ENCODE peak calls at places on chromosomes 13 and 19, in five cellular contexts. One of them, this sample, is unnamed.

GRCh38 chr13:44768775-44769578 is 192.8 kb upstream of the TSC22D1 start:
- DNase-seq in neuronal stem cell: no peak
- DNase-seq in GM06990: peak; percentile 15
- DNase-seq in psoas muscle: no peak
- DNase-seq in cardiac muscle cell: peak; percentile 38
- DNase-seq in this sample: no peak

GRCh38 chr19:11154683-11155047 is 917 bp downstream of the SPC24 start:
- DNase-seq in psoas muscle: no peak
- DNase-seq in neuronal stem cell: no peak
- DNase-seq in GM06990: no peak
- DNase-seq in cardiac muscle cell: no peak
- DNase-seq in this sample: no peak

GRCh38 chr13:91739751-91740150 is 341.3 kb downstream of the GPC5 start:
- DNase-seq in psoas muscle: no peak
- DNase-seq in cardiac muscle cell: no peak
- DNase-seq in neuronal stem cell: no peak
- DNase-seq in GM06990: no peak
- DNase-seq in this sample: no peak

GRCh38 chr13:48975101-48975925 is at the start of gene FNDC3A:
- DNase-seq in psoas muscle: peak; percentile 89
- DNase-seq in neuronal stem cell: no peak
- DNase-seq in GM06990: no peak
- DNase-seq in cardiac muscle cell: peak; percentile 84
- DNase-seq in this sample: peak; percentile 75

GRCh38 chr13:101309014-101309619 is 107.2 kb downstream of the NALCN start:
- DNase-seq in neuronal stem cell: no peak
- DNase-seq in cardiac muscle cell: peak; percentile 30
- DNase-seq in GM06990: no peak
- DNase-seq in psoas muscle: no peak
- DNase-seq in this sample: no peak

GRCh38 chr19:38210458-38210987 is 13.5 kb downstream of the DPF1 start:
- DNase-seq in GM06990: no peak
- DNase-seq in psoas muscle: peak; percentile 85
- DNase-seq in neuronal stem cell: peak; percentile 87
- DNase-seq in cardiac muscle cell: peak; percentile 55
- DNase-seq in this sample: peak; percentile 23

GRCh38 chr19:54081032-54081431 is at the start of gene TARM1:
- DNase-seq in GM06990: no peak
- DNase-seq in psoas muscle: no peak
- DNase-seq in cardiac muscle cell: no peak
- DNase-seq in neuronal stem cell: no peak
- DNase-seq in this sample: no peak

GRCh38 chr13:44313674-44314073 is 60.0 kb upstream of the SERP2 start:
- DNase-seq in neuronal stem cell: no peak
- DNase-seq in GM06990: no peak
- DNase-seq in cardiac muscle cell: peak; percentile 57
- DNase-seq in psoas muscle: no peak
- DNase-seq in this sample: no peak

GRCh38 chr13:33578786-33579185 is 239.2 kb upstream of the RFC3 start:
- DNase-seq in cardiac muscle cell: peak; percentile 54
- DNase-seq in neuronal stem cell: no peak
- DNase-seq in psoas muscle: no peak
- DNase-seq in GM06990: no peak
- DNase-seq in this sample: no peak

GRCh38 chr13:64723735-64724134 is 2506.4 kb downstream of the PCDH9 start:
- DNase-seq in cardiac muscle cell: peak; percentile 93
- DNase-seq in psoas muscle: no peak
- DNase-seq in neuronal stem cell: no peak
- DNase-seq in GM06990: no peak
- DNase-seq in this sample: no peak

GRCh38 chr13:66673401-66673800 is 556.7 kb downstream of the PCDH9 start:
- DNase-seq in psoas muscle: no peak
- DNase-seq in neuronal stem cell: no peak
- DNase-seq in cardiac muscle cell: peak; percentile 93
- DNase-seq in GM06990: no peak
- DNase-seq in this sample: no peak

GRCh38 chr13:20528451-20528850 is 2.8 kb upstream of the CRYL1 start:
- DNase-seq in neuronal stem cell: no peak
- DNase-seq in psoas muscle: no peak
- DNase-seq in GM06990: no peak
- DNase-seq in cardiac muscle cell: no peak
- DNase-seq in this sample: no peak

GRCh38 chr13:25149670-25150069 is 22.4 kb downstream of the AMER2 start:
- DNase-seq in cardiac muscle cell: no peak
- DNase-seq in GM06990: no peak
- DNase-seq in psoas muscle: no peak
- DNase-seq in neuronal stem cell: no peak
- DNase-seq in this sample: no peak

GRCh38 chr19:12665281-12665573 is 1.3 kb downstream of the MAN2B1 start:
- DNase-seq in cardiac muscle cell: no peak
- DNase-seq in neuronal stem cell: no peak
- DNase-seq in psoas muscle: peak; percentile 69
- DNase-seq in GM06990: peak; percentile 46
- DNase-seq in this sample: no peak

GRCh38 chr13:26973281-26973680 is 198.3 kb downstream of the USP12 start:
- DNase-seq in cardiac muscle cell: no peak
- DNase-seq in psoas muscle: no peak
- DNase-seq in GM06990: no peak
- DNase-seq in neuronal stem cell: no peak
- DNase-seq in this sample: no peak

GRCh38 chr19:9144920-9145319 is 4.7 kb downstream of the ZNF317 start:
- DNase-seq in neuronal stem cell: no peak
- DNase-seq in psoas muscle: no peak
- DNase-seq in cardiac muscle cell: peak; percentile 4
- DNase-seq in GM06990: no peak
- DNase-seq in this sample: no peak

GRCh38 chr13:79481685-79482052 is 714 bp downstream of the NDFIP2 start:
- DNase-seq in psoas muscle: no peak
- DNase-seq in neuronal stem cell: no peak
- DNase-seq in GM06990: no peak
- DNase-seq in cardiac muscle cell: no peak
- DNase-seq in this sample: no peak

GRCh38 chr13:46006688-46007452 is 45.7 kb downstream of the ZC3H13 start:
- DNase-seq in neuronal stem cell: no peak
- DNase-seq in psoas muscle: no peak
- DNase-seq in GM06990: no peak
- DNase-seq in cardiac muscle cell: no peak
- DNase-seq in this sample: no peak
- H3K36me3 ChIP-seq in neuronal stem cell: peaks cover 98% of the 10 kb centered on the region
- H3K36me3 ChIP-seq in psoas muscle: peaks cover 85% of the 10 kb centered on the region
- H3K36me3 ChIP-seq in GM06990: peaks cover 2% of the 10 kb centered on the region
- H3K36me3 ChIP-seq in cardiac muscle cell: peaks cover 60% of the 10 kb centered on the region
- H3K36me3 ChIP-seq in this sample: no peaks in the 10 kb centered on the region

GRCh38 chr19:5260381-5260967 is 80.1 kb downstream of the PTPRS start:
- DNase-seq in GM06990: no peak
- DNase-seq in psoas muscle: no peak
- DNase-seq in neuronal stem cell: no peak
- DNase-seq in cardiac muscle cell: no peak
- DNase-seq in this sample: no peak

GRCh38 chr19:5259750-5260149 is 80.9 kb downstream of the PTPRS start:
- DNase-seq in cardiac muscle cell: no peak
- DNase-seq in neuronal stem cell: no peak
- DNase-seq in psoas muscle: no peak
- DNase-seq in GM06990: no peak
- DNase-seq in this sample: no peak

GRCh38 chr19:5262721-5263120 is 77.9 kb downstream of the PTPRS start:
- DNase-seq in psoas muscle: no peak
- DNase-seq in neuronal stem cell: no peak
- DNase-seq in cardiac muscle cell: no peak
- DNase-seq in GM06990: no peak
- DNase-seq in this sample: no peak

GRCh38 chr19:5263615-5264014 is 77.0 kb downstream of the PTPRS start:
- DNase-seq in cardiac muscle cell: no peak
- DNase-seq in neuronal stem cell: no peak
- DNase-seq in psoas muscle: peak; percentile 32
- DNase-seq in GM06990: no peak
- DNase-seq in this sample: no peak

GRCh38 chr19:5261151-5261890 is 79.3 kb downstream of the PTPRS start:
- DNase-seq in psoas muscle: peak; percentile 42
- DNase-seq in neuronal stem cell: no peak
- DNase-seq in cardiac muscle cell: no peak
- DNase-seq in GM06990: no peak
- DNase-seq in this sample: no peak
- H3K36me3 ChIP-seq in psoas muscle: peaks cover 53% of the 10 kb centered on the region
- H3K36me3 ChIP-seq in neuronal stem cell: peaks cover 98% of the 10 kb centered on the region
- H3K36me3 ChIP-seq in cardiac muscle cell: peaks cover 28% of the 10 kb centered on the region
- H3K36me3 ChIP-seq in GM06990: no peaks in the 10 kb centered on the region
- H3K36me3 ChIP-seq in this sample: no peaks in the 10 kb centered on the region

DNA sequence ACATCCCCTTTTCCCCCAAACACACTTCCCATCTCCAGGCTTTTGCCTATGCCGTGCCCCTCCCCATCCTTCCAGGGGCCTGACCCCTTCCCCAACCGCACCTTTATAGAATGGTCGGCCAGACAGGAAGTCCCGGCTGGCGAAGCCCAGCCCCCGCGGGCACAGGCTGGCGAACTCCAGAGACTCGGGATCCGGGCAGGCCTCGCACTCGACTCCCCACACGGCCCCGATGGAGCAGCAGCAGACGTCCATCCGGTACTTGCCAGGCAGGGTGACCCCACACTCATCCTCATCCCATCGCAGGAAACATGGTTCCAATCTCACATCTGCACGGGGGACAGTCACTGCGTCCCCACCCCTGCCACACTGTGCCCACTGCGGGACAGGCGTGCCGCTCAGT is 25.7 kb downstream of the FBN3 start:
- DNase-seq in GM06990: no peak
- DNase-seq in psoas muscle: no peak
- DNase-seq in neuronal stem cell: no peak
- DNase-seq in cardiac muscle cell: no peak
- DNase-seq in this sample: no peak
- H3K36me3 ChIP-seq in GM06990: no peaks in the 10 kb centered on the region
- H3K36me3 ChIP-seq in psoas muscle: no peaks in the 10 kb centered on the region
- H3K36me3 ChIP-seq in neuronal stem cell: peaks cover 5% of the 10 kb centered on the region
- H3K36me3 ChIP-seq in cardiac muscle cell: no peaks in the 10 kb centered on the region
- H3K36me3 ChIP-seq in this sample: no peaks in the 10 kb centered on the region

GRCh38 chr19:7619671-7620441 is 9.5 kb downstream of the XAB2 start:
- DNase-seq in GM06990: no peak
- DNase-seq in psoas muscle: peak; percentile 48
- DNase-seq in neuronal stem cell: no peak
- DNase-seq in cardiac muscle cell: no peak
- DNase-seq in this sample: no peak
- H3K36me3 ChIP-seq in GM06990: peaks cover 31% of the 10 kb centered on the region
- H3K36me3 ChIP-seq in psoas muscle: peaks cover 66% of the 10 kb centered on the region
- H3K36me3 ChIP-seq in neuronal stem cell: peaks cover 71% of the 10 kb centered on the region
- H3K36me3 ChIP-seq in cardiac muscle cell: peaks cover 19% of the 10 kb centered on the region
- H3K36me3 ChIP-seq in this sample: no peaks in the 10 kb centered on the region

DNA sequence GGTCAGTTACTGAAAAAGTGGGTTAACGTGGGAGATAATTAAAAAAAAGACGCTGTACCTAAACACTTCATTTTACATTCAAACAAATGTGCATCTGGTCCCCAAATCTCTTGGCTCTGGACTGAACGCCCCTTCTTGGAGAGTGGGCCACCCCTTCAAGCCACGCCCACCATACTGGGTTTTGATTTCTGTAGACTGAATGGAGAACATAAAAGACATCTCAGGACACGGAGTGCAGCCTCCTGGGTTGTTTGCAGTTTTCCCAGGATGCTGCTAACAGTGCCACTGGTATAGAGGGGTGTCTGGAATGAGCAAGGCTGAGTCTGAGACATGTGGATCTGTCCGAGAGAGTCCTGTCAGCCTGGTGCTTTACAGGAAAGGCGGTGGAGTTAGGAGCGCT is 10.6 kb downstream of the TFDP1 start:
- DNase-seq in cardiac muscle cell: no peak
- DNase-seq in GM06990: no peak
- DNase-seq in neuronal stem cell: no peak
- DNase-seq in psoas muscle: peak; percentile 30
- DNase-seq in this sample: no peak
- H3K36me3 ChIP-seq in cardiac muscle cell: no peaks in the 10 kb centered on the region
- H3K36me3 ChIP-seq in GM06990: peaks cover 34% of the 10 kb centered on the region
- H3K36me3 ChIP-seq in neuronal stem cell: peaks cover 86% of the 10 kb centered on the region
- H3K36me3 ChIP-seq in psoas muscle: peaks cover 5% of the 10 kb centered on the region
- H3K36me3 ChIP-seq in this sample: no peaks in the 10 kb centered on the region

DNA sequence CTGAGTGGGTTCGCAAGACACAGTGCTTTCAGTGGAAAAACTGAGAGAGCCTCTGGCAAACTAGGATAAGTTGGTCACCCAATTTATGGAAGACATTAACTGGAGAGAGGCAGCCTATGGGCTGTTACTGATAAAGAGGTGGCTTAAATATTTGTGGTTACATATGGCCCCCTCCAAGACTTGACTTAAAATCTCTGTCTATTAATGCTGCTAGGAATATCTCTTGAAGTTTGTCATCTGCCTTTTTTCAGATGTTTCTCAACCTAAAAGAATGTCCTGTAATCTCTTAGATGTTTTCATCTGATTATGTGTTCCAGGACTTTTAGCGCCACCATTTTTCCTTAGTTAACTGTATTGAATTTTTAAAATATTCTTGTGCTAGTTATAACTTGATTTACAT is 54.6 kb downstream of the NAA16 start:
- DNase-seq in neuronal stem cell: no peak
- DNase-seq in cardiac muscle cell: peak; percentile 34
- DNase-seq in psoas muscle: no peak
- DNase-seq in GM06990: no peak
- DNase-seq in this sample: no peak
- H3K36me3 ChIP-seq in neuronal stem cell: peaks cover 100% of the 10 kb centered on the region
- H3K36me3 ChIP-seq in cardiac muscle cell: peaks cover 50% of the 10 kb centered on the region
- H3K36me3 ChIP-seq in psoas muscle: peaks cover 99% of the 10 kb centered on the region
- H3K36me3 ChIP-seq in GM06990: peaks cover 7% of the 10 kb centered on the region
- H3K36me3 ChIP-seq in this sample: no peaks in the 10 kb centered on the region